ENCODE peak calls at places on chromosomes 2 and 18, in six cellular contexts. C, P, M, Q, U and T are unnamed samples.

GRCh38 chr18:12085786-12086185 is 7.9 kb upstream of the ANKRD62 start:
- DNase-seq in C (no peak), P (no peak), M (no peak), Q (no peak), U (no peak), T (no peak)

GRCh38 chr2:128425216-128425615 is 106.5 kb upstream of the HS6ST1 start:
- DNase-seq in C (no peak), P (no peak), M (no peak), Q (no peak), U (no peak), T (no peak)

GRCh38 chr2:38076710-38077430 is 919 bp upstream of the CYP1B1 start:
- DNase-seq in C (peak; percentile 66), P (peak; percentile 86), M (no peak), Q (peak; percentile 73), U (peak; percentile 42), T (peak; percentile 83)

GRCh38 chr18:3340015-3340681 is 78.2 kb downstream of the MYL12B start:
- DNase-seq in C (no peak), P (peak; percentile 16), M (no peak), Q (no peak), U (no peak), T (peak; percentile 23)

GRCh38 chr2:58638256-58638795 is 397.2 kb upstream of the FANCL start:
- DNase-seq in C (no peak), P (no peak), M (no peak), Q (peak; percentile 40), U (no peak), T (no peak)

GRCh38 chr2:9247177-9247576 is 40.6 kb downstream of the ASAP2 start:
- DNase-seq in C (no peak), P (no peak), M (no peak), Q (no peak), U (no peak), T (no peak)

GRCh38 chr2:241595600-241596140 is 37.1 kb downstream of the BOK start:
- DNase-seq in C (no peak), P (no peak), M (no peak), Q (no peak), U (no peak), T (no peak)

GRCh38 chr2:10073706-10074105 is 6.5 kb downstream of the CYS1 start:
- DNase-seq in C (no peak), P (no peak), M (no peak), Q (no peak), U (no peak), T (no peak)

GRCh38 chr2:97724073-97724410 is 10.7 kb downstream of the ZAP70 start:
- DNase-seq in C (no peak), P (no peak), M (no peak), Q (no peak), U (no peak), T (no peak)

GRCh38 chr2:98691307-98691706 is 39.6 kb downstream of the MGAT4A start:
- DNase-seq in C (no peak), P (peak; percentile 14), M (no peak), Q (peak; percentile 54), U (no peak), T (no peak)

GRCh38 chr2:239143858-239144712 is 256.7 kb downstream of the HDAC4 start:
- DNase-seq in C (no peak), P (peak; percentile 66), M (no peak), Q (no peak), U (peak; percentile 21), T (peak; percentile 19)

GRCh38 chr18:45103319-45104070 is 422.8 kb downstream of the SETBP1 start:
- DNase-seq in C (no peak), P (no peak), M (no peak), Q (no peak), U (no peak), T (no peak)

GRCh38 chr2:96113367-96113677 is 3.0 kb downstream of the ADRA2B start:
- DNase-seq in C (no peak), P (no peak), M (no peak), Q (no peak), U (no peak), T (no peak)

GRCh38 chr2:176575237-176575744 is 306.0 kb downstream of the MTX2 start:
- DNase-seq in C (no peak), P (no peak), M (no peak), Q (no peak), U (no peak), T (no peak)

GRCh38 chr2:65880451-65880850 is 448.1 kb upstream of the SPRED2 start:
- DNase-seq in C (no peak), P (no peak), M (no peak), Q (no peak), U (no peak), T (no peak)

GRCh38 chr2:234861841-234862735 is 89.7 kb upstream of the SH3BP4 start:
- DNase-seq in C (peak; percentile 23), P (peak; percentile 29), M (no peak), Q (no peak), U (no peak), T (no peak)

DNA sequence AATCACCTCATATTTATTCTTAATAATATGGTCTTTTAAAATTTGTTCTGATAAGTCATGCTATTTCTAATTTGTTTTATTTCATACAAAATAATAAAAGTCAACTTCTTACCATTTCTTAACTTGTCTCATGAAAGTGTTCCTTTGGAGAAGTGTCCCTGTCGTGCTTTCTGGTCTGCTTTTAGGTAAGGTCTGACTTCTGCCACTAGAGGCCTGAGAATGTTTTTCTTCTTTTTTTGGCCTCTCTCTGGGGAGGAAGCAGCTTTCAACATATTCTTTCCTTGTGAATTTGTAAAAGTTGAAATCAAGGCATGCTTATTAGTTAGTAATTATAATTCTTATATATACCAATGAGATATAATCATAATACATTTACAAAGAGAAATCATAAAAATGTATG is 39.4 kb downstream of the MAP2 start:
- DNase-seq in C (no peak), P (no peak), M (no peak), Q (no peak), U (no peak), T (no peak)
- TF ChIP-seq CTCF in C (no peak), P (peak; percentile 45), M (peak; percentile 4), Q (peak; percentile 15), U (peak; percentile 34), T (no peak)

GRCh38 chr2:169693344-169693743 is 861 bp downstream of the CFAP210 start:
- DNase-seq in C (no peak), P (no peak), M (no peak), Q (no peak), U (no peak), T (no peak)
- TF ChIP-seq CTCF in C (no peak), P (no peak), M (peak; percentile 2), Q (no peak), U (no peak), T (no peak)

DNA sequence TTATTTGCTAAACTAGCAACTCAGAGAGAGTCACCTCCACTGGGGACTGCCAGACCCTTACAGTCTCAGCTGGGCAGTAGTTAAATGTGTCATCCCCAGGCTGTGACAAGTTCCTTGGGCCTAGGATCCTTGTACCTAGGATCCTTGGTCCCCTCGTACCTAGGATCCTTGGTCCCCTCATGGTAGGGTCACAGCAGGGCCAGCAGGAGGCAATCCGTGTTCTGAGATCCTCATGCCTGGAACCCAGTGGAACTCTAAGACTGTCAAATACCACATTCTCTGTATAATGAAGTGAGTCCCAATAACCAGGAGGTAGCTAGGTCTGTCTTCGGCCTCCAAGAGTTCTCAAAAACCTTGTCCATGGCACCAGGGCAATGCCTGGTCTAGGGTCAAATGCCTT is 60.8 kb downstream of the LYPD6B start:
- DNase-seq in C (no peak), P (no peak), M (no peak), Q (no peak), U (no peak), T (no peak)
- TF ChIP-seq CTCF in C (no peak), P (no peak), M (no peak), Q (no peak), U (no peak), T (no peak)

GRCh38 chr2:8004250-8004681 is 677.6 kb upstream of the ID2 start:
- DNase-seq in C (peak; percentile 74), P (peak; percentile 89), M (no peak), Q (no peak), U (peak; percentile 33), T (peak; percentile 74)

GRCh38 chr2:7999683-8000476 is 682.0 kb upstream of the ID2 start:
- DNase-seq in C (no peak), P (no peak), M (no peak), Q (no peak), U (no peak), T (no peak)

GRCh38 chr2:8002765-8003393 is 679.0 kb upstream of the ID2 start:
- DNase-seq in C (no peak), P (no peak), M (no peak), Q (no peak), U (no peak), T (no peak)

GRCh38 chr2:8003462-8004075 is 678.3 kb upstream of the ID2 start:
- DNase-seq in C (peak; percentile 65), P (peak; percentile 73), M (no peak), Q (no peak), U (no peak), T (peak; percentile 47)

DNA sequence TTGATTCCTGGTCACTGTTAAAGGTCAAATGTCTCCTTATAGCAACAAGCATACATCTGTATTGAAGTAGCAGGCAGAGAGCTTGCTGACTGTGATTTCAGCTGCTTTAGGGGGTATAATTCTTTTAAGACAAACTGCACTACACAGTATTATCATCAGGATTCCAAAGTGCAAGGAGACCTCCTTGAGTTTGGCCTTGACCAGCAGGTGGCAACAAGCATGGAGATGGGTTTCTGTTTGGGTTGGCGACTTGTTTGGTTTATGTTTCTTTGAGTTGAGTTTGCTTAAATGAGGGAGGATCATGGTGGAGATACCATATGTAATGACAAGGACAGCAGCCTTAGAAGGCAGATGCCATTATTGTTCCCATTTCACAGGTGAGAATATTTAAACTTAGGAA is 681.0 kb upstream of the ID2 start:
- DNase-seq in C (no peak), P (peak; percentile 18), M (no peak), Q (no peak), U (no peak), T (no peak)
- TF ChIP-seq CTCF in C (no peak), P (peak; percentile 33), M (peak; percentile 7), Q (no peak), U (peak; percentile 29), T (no peak)

GRCh38 chr2:225484751-225485150 is 85.2 kb downstream of the NYAP2 start:
- DNase-seq in C (no peak), P (no peak), M (no peak), Q (no peak), U (no peak), T (no peak)

DNA sequence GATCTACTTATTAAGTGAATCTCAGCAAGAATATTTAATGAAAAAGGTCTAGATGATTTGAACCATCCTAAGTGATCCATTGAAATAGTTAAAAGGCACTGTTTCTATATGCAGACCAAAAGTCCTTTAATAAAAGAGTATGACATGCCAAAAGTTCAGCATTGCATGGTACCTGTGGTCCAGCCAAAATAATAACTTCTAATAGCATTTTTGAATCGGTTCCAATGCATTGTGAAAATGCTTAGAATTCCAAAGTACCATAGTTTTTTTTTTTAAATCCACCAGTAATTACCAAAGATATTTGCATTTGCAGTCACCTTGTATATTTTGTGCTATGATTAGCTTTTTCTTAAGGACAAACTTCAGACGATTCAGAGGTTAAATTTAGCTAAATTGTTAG is 79.9 kb downstream of the NYAP2 start:
- DNase-seq in C (no peak), P (no peak), M (no peak), Q (no peak), U (no peak), T (no peak)
- TF ChIP-seq CTCF in C (no peak), P (no peak), M (no peak), Q (no peak), U (no peak), T (no peak)

GRCh38 chr2:174634130-174635014 is 36.8 kb upstream of the WIPF1 start:
- DNase-seq in C (no peak), P (no peak), M (no peak), Q (no peak), U (no peak), T (peak; percentile 50)
- TF ChIP-seq CTCF in C (no peak), P (no peak), M (no peak), Q (no peak), U (no peak), T (no peak)

GRCh38 chr2:189178007-189178406 is 1.6 kb downstream of the COL5A2 start:
- DNase-seq in C (no peak), P (peak; percentile 65), M (no peak), Q (no peak), U (no peak), T (no peak)
- TF ChIP-seq CTCF in C (peak; percentile 41), P (peak; percentile 57), M (peak; percentile 40), Q (peak; percentile 10), U (peak; percentile 59), T (peak; percentile 32)